ENCODE peak calls at places on chromosomes 13 and 19, in seven cellular contexts. Z is trophoblast cell, L is IMR-90, X is mesenchymal stem cell, D is mesendoderm, G is H1, A is neuronal stem cell. T is an unnamed sample.

GRCh38 chr19:51501594-51502263 is at the start of gene SIGLEC12:
- DNase-seq in Z (no peak), L (no peak), X (no peak), D (no peak), G (no peak), A (no peak), T (no peak)

GRCh38 chr13:67228909-67229308 is 1.2 kb downstream of the PCDH9 start:
- DNase-seq in Z (no peak), L (peak; percentile 32), X (peak; percentile 33), D (no peak), G (no peak), A (no peak), T (no peak)

GRCh38 chr13:98571955-98572662 is 4.8 kb downstream of the STK24 start:
- DNase-seq in Z (no peak), L (peak; percentile 47), X (peak; percentile 87), D (peak; percentile 22), G (no peak), A (no peak), T (no peak)

GRCh38 chr13:73365681-73366080 is 306.9 kb downstream of the KLF5 start:
- DNase-seq in Z (no peak), L (no peak), X (no peak), D (no peak), G (no peak), A (no peak), T (no peak)

GRCh38 chr13:113620036-113620435 is 35.5 kb downstream of the TFDP1 start:
- DNase-seq in Z (no peak), L (no peak), X (no peak), D (no peak), G (no peak), A (no peak), T (no peak)

GRCh38 chr19:3046621-3047306 is 15.5 kb downstream of the TLE5 start:
- DNase-seq in Z (no peak), L (no peak), X (no peak), D (peak; percentile 79), G (peak; percentile 70), A (peak; percentile 74), T (peak; percentile 74)

GRCh38 chr19:35139618-35139943 is 957 bp downstream of the FXYD1 start:
- DNase-seq in Z (no peak), L (no peak), X (no peak), D (no peak), G (no peak), A (no peak), T (no peak)

GRCh38 chr13:110187501-110188161 is 119.3 kb downstream of the COL4A1 start:
- DNase-seq in Z (no peak), L (peak; percentile 78), X (peak; percentile 72), D (no peak), G (no peak), A (no peak), T (no peak)

GRCh38 chr13:46295531-46296464 is 84.1 kb downstream of the LRRC63 start:
- DNase-seq in Z (peak; percentile 86), L (peak; percentile 83), X (peak; percentile 88), D (no peak), G (no peak), A (no peak), T (no peak)

GRCh38 chr13:107457686-107458085 is 757.6 kb downstream of the LIG4 start:
- DNase-seq in Z (no peak), L (no peak), X (peak; percentile 59), D (peak; percentile 14), G (no peak), A (no peak), T (no peak)

GRCh38 chr13:101795025-101795424 is 342.6 kb downstream of the ITGBL1 start:
- DNase-seq in Z (no peak), L (no peak), X (no peak), D (no peak), G (no peak), A (no peak), T (no peak)

GRCh38 chr13:104008075-104008474 is 941.9 kb upstream of the SLC10A2 start:
- DNase-seq in Z (no peak), L (no peak), X (peak; percentile 23), D (no peak), G (no peak), A (no peak), T (no peak)

GRCh38 chr19:2424686-2425621 is 2.4 kb downstream of the TIMM13 start:
- DNase-seq in Z (peak; percentile 73), L (peak; percentile 69), X (peak; percentile 69), D (peak; percentile 84), G (peak; percentile 84), A (peak; percentile 43), T (peak; percentile 81)

GRCh38 chr19:4676955-4677731 is 7.0 kb upstream of the MYDGF start:
- DNase-seq in Z (peak; percentile 73), L (peak; percentile 35), X (peak; percentile 40), D (peak; percentile 94), G (peak; percentile 91), A (no peak), T (peak; percentile 90)

GRCh38 chr13:35978607-35979316 is 152.4 kb downstream of the DCLK1 start:
- DNase-seq in Z (peak; percentile 94), L (peak; percentile 69), X (peak; percentile 52), D (peak; percentile 67), G (peak; percentile 72), A (peak; percentile 68), T (no peak)

GRCh38 chr19:5470264-5470671 is 15.1 kb downstream of the ZNRF4 start:
- DNase-seq in Z (peak; percentile 49), L (no peak), X (no peak), D (no peak), G (no peak), A (no peak), T (no peak)

GRCh38 chr13:76884167-76884566 is 2.0 kb downstream of the KCTD12 start:
- DNase-seq in Z (peak; percentile 52), L (no peak), X (peak; percentile 59), D (peak; percentile 70), G (no peak), A (no peak), T (peak; percentile 78)

GRCh38 chr13:39037410-39037879 is 444 bp downstream of the PROSER1 start:
- DNase-seq in Z (peak; percentile 76), L (no peak), X (peak; percentile 16), D (no peak), G (no peak), A (no peak), T (no peak)

GRCh38 chr13:32284927-32285632 is 30.1 kb downstream of the ZAR1L start:
- DNase-seq in Z (no peak), L (peak; percentile 82), X (no peak), D (peak; percentile 9), G (no peak), A (peak; percentile 11), T (no peak)

DNA sequence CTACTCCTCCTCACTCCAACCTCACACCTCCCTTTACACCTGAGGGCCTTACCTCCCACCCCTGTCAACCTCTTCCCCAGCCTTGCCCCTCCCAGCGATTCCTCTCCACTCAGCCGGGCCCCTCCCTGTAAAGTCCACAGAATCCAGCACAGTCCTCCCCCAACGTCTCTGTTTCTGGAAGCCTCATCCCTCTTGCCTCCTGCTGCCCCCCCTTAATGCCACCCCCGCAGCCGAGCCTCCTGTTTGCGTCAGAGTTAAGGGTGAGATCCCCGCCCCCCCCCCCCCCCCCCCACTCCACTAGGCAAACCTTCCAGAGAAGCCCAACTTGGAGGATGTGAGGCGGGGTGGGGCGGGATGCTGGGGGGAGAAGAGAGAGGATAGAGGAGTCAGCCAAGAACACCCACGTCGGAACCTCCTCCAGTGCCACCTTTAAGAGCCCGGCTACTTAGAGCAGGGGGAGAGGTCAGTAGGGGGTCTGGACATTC is 2.1 kb downstream of the UNC13A start:
- DNase-seq in Z (no peak), L (no peak), X (peak; percentile 42), D (peak; percentile 63), G (no peak), A (no peak), T (peak; percentile 58)
- H2BK5ac ChIP-seq in Z (no peak overlapping the region), L (no peak overlapping the region), X (no peak overlapping the region), D (peak overlapping the region; percentile 91), G (peak overlapping the region; percentile 99), A (no peak overlapping the region), T (no peak overlapping the region)

GRCh38 chr13:102879793-102880499 is 34.1 kb downstream of the ERCC5 start:
- DNase-seq in Z (no peak), L (no peak), X (no peak), D (no peak), G (no peak), A (no peak), T (no peak)
- H2BK5ac ChIP-seq in Z (no peak overlapping the region), L (no peak overlapping the region), X (no peak overlapping the region), D (no peak overlapping the region), G (no peak overlapping the region), A (no peak overlapping the region), T (no peak overlapping the region)

DNA sequence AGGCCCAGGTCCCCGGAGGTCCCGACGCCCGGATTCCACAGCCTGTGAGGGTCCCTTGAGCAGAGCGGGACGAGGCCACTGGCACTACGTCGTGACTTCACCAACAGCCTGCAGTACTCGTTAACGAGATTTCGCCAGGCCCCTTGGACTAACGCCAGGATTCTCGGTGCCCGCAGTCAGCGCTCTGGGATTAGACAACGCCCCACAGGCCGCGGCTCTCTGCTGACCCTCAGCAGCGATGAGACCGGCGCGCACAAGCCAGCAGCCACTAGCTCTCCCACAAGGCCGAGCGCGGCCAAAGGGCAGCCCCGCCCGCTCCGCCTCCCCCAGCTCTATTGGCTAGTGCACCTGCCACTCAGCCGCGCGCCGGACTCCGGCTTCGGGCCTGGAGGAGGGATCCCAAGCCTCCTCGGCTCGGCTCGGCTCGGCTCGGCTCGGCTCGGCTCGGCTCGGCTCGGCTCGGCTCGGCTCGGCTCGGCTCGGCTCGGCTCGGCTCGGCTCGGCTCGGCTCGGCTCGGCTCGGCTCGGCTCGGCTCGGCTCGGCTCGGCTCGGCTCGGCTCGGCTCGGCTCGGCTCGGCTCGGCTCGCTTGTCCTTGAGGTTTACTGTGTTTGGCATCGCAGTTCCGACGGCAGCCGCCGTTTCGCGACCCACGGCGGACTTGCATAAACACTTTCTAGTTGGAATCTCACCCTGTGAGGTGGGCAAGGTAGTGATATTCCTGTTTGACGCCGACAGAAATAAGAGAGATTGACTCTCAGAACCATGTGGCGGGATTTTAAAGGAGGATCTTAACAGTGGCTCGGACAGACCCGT is 231.7 kb upstream of the SERP2 start:
- DNase-seq in Z (peak; percentile 99), L (peak; percentile 90), X (peak; percentile 97), D (peak; percentile 97), G (peak; percentile 100), A (peak; percentile 96), T (peak; percentile 98)
- H2BK5ac ChIP-seq in Z (peak overlapping the region; percentile 95), L (peak overlapping the region; percentile 90), X (no peak overlapping the region), D (peak overlapping the region; percentile 83), G (peak overlapping the region; percentile 84), A (no peak overlapping the region), T (no peak overlapping the region)

GRCh38 chr19:55300821-55301458 is 17.1 kb downstream of the BRSK1 start:
- DNase-seq in Z (no peak), L (no peak), X (no peak), D (no peak), G (no peak), A (peak; percentile 63), T (no peak)

GRCh38 chr19:55299991-55300390 is 16.2 kb downstream of the BRSK1 start:
- DNase-seq in Z (no peak), L (no peak), X (no peak), D (no peak), G (no peak), A (no peak), T (no peak)

GRCh38 chr19:55301459-55302331 is 17.9 kb downstream of the BRSK1 start:
- DNase-seq in Z (peak; percentile 80), L (peak; percentile 62), X (peak; percentile 78), D (peak; percentile 77), G (peak; percentile 100), A (peak; percentile 91), T (peak; percentile 88)

DNA sequence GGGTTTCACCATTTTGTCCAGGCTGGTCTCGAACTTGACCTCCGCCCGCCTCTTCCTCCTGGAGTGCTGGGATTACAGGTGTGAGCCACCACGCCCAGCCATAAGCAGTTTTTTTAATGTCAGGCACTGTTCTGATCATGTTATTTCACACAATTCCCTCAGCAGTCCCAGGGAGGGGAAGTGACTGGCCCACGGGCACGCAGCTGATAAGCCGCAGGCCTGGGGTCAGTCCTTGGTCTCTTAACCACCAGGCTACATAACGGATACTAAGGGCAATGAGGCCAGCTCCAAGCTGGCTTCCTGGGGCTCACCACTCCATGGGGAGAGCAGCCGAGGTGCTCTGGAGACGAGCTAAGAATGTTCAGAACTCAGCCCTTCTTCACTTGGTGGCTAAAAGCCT is 13.5 kb downstream of the BRSK1 start:
- DNase-seq in Z (no peak), L (no peak), X (no peak), D (no peak), G (no peak), A (no peak), T (no peak)
- H2BK5ac ChIP-seq in Z (no peak overlapping the region), L (no peak overlapping the region), X (no peak overlapping the region), D (no peak overlapping the region), G (no peak overlapping the region), A (no peak overlapping the region), T (no peak overlapping the region)

T was measured in H9.